ENCODE peak calls at places on chromosomes 5 and 9, in six cellular contexts. K is AG09319; S is activated CD4-positive, alpha-beta T cell treated with anti-CD3 and anti-CD28 coated beads, Interleukin-2, amount 10 ng/mL, durations not matched to agents 7 days and 5 days; E is M059J; V is stimulated activated CD8-positive, alpha-beta memory T cell treated with anti-CD3 and anti-CD28 coated beads, Interleukin-4, amount 100 ng/mL, for 24 hours; L is psoas muscle. N is an unnamed sample.
A peak's percentile ranks its signal among the peaks of the same experiment; 100 is the strongest.

GRCh38 chr9:19934301-19934868 is 145.5 kb upstream of the SLC24A2 start:
- DNase-seq in K (no peak), S (no peak), E (peak; percentile 50), V (no peak), L (peak; percentile 55), N (peak; percentile 13)

GRCh38 chr9:106753155-106753671 is 109.8 kb upstream of the ZNF462 start:
- DNase-seq in K (no peak), S (no peak), E (peak; percentile 16), V (no peak), L (no peak), N (no peak)

GRCh38 chr5:148653840-148654781 is at the start of gene HTR4:
- DNase-seq in K (no peak), S (no peak), E (no peak), V (no peak), L (no peak), N (peak; percentile 1)

GRCh38 chr5:128667148-128667547 is 129.1 kb upstream of the FBN2 start:
- DNase-seq in K (no peak), S (no peak), E (no peak), V (no peak), L (no peak), N (no peak)

GRCh38 chr9:116646661-116647514 is 40.2 kb upstream of the TRIM32 start:
- DNase-seq in K (no peak), S (no peak), E (peak; percentile 52), V (no peak), L (no peak), N (no peak)

GRCh38 chr9:129482521-129483466 is 138.1 kb downstream of the C9orf50 start:
- DNase-seq in K (peak; percentile 83), S (no peak), E (peak; percentile 95), V (no peak), L (peak; percentile 92), N (peak; percentile 70)

GRCh38 chr9:83986765-83987401 is 6.3 kb downstream of the RMI1 start:
- DNase-seq in K (no peak), S (no peak), E (peak; percentile 58), V (peak; percentile 3), L (peak; percentile 59), N (no peak)

GRCh38 chr5:154714271-154714986 is 40.7 kb upstream of the LARP1 start:
- DNase-seq in K (no peak), S (peak; percentile 43), E (peak; percentile 41), V (no peak), L (no peak), N (no peak)

GRCh38 chr9:81462759-81463158 is 226.6 kb downstream of the TLE1 start:
- DNase-seq in K (no peak), S (no peak), E (no peak), V (no peak), L (no peak), N (no peak)

GRCh38 chr9:136255166-136255538 is 9.5 kb upstream of the QSOX2 start:
- DNase-seq in K (no peak), S (no peak), E (peak; percentile 68), V (peak; percentile 18), L (no peak), N (no peak)

GRCh38 chr9:88059469-88059868 is 78.8 kb downstream of the SPATA31C2 start:
- DNase-seq in K (no peak), S (no peak), E (peak; percentile 65), V (no peak), L (no peak), N (no peak)

GRCh38 chr9:137195525-137196220 is 4.9 kb downstream of the TPRN start:
- DNase-seq in K (no peak), S (no peak), E (no peak), V (no peak), L (no peak), N (no peak)

GRCh38 chr9:93033541-93033940 is 25.0 kb upstream of the SUSD3 start:
- DNase-seq in K (no peak), S (no peak), E (no peak), V (no peak), L (no peak), N (no peak)

GRCh38 chr5:68333649-68334549 is 118.3 kb downstream of the PIK3R1 start:
- DNase-seq in K (no peak), S (no peak), E (peak; percentile 99), V (no peak), L (no peak), N (no peak)

GRCh38 chr5:176792584-176793342 is 17.6 kb upstream of the UNC5A start:
- DNase-seq in K (no peak), S (no peak), E (no peak), V (no peak), L (no peak), N (no peak)

GRCh38 chr5:74641014-74641777 is 668 bp upstream of the ENC1 start:
- DNase-seq in K (no peak), S (peak; percentile 52), E (peak; percentile 92), V (peak; percentile 17), L (peak; percentile 86), N (no peak)

N was measured in caudate nucleus.